ENCODE peak calls at places on chromosomes 6 and 20, in four cellular contexts. U is SK-N-SH, W is K562, S is GM12878. T is an unnamed sample.

GRCh38 chr20:24665196-24665595 is 195.8 kb downstream of the SYNDIG1 start:
- DNase-seq in S (no peak), W (no peak), U (no peak), T (no peak)

GRCh38 chr6:112979830-112980229 is 632.7 kb downstream of the RFPL4B start:
- DNase-seq in U (peak), W (no peak), S (no peak), T (no peak)

GRCh38 chr20:24980321-24981053 is 12.1 kb downstream of the APMAP start:
- DNase-seq in S (no peak), W (no peak), U (no peak), T (no peak)

GRCh38 chr6:170423814-170424633 is 117.5 kb downstream of the FAM120B start:
- DNase-seq in W (no peak), S (no peak), U (no peak), T (no peak)

GRCh38 chr20:58084966-58085365 is 143.5 kb downstream of the ANKRD60 start:
- DNase-seq in S (no peak), U (no peak), W (no peak), T (no peak)

GRCh38 chr20:47502271-47502730 is 614 bp downstream of the NCOA3 start:
- DNase-seq in S (no peak), W (peak), U (no peak), T (peak)

GRCh38 chr6:160227769-160228161 is 30.9 kb downstream of the SLC22A2 start:
- DNase-seq in S (no peak), U (no peak), W (no peak), T (no peak)

GRCh38 chr6:25122001-25122400 is 157.2 kb upstream of the CARMIL1 start:
- DNase-seq in S (no peak), U (peak), W (no peak), T (no peak)

GRCh38 chr6:99330159-99330558 is 19.3 kb downstream of the FAXC start:
- DNase-seq in U (peak), W (peak), S (peak), T (peak)

GRCh38 chr6:2376429-2377355 is 131.3 kb upstream of the GMDS start:
- DNase-seq in U (no peak), S (no peak), W (no peak), T (no peak)

GRCh38 chr6:76043690-76044089 is 28.8 kb downstream of the IMPG1 start:
- DNase-seq in S (no peak), U (no peak), W (no peak), T (no peak)

GRCh38 chr6:140988780-140989179 is 1143.9 kb upstream of the GJE1 start:
- DNase-seq in U (no peak), W (no peak), S (no peak), T (no peak)

GRCh38 chr6:3200682-3201081 is 26.8 kb downstream of the TUBB2B start:
- DNase-seq in S (no peak), W (no peak), U (no peak), T (no peak)

GRCh38 chr20:7180261-7181045 is 413.0 kb downstream of the BMP2 start:
- DNase-seq in U (no peak), W (no peak), S (no peak), T (no peak)

GRCh38 chr6:29200767-29201662 is 30.3 kb downstream of the OR2J2 start:
- DNase-seq in W (no peak), U (no peak), S (no peak), T (no peak)

GRCh38 chr6:113683968-113684367 is 173.2 kb upstream of the MARCKS start:
- DNase-seq in U (no peak), S (no peak), W (no peak), T (no peak)

GRCh38 chr20:47701612-47702011 is 83.7 kb downstream of the SULF2 start:
- DNase-seq in U (no peak), W (no peak), S (no peak), T (no peak)

GRCh38 chr6:41770381-41771057 is 9.2 kb downstream of the FRS3 start:
- DNase-seq in W (no peak), U (no peak), S (no peak), T (no peak)

GRCh38 chr6:37517411-37517812 is 17.7 kb upstream of the CCDC167 start:
- DNase-seq in W (no peak), S (no peak), U (no peak), T (no peak)

GRCh38 chr6:30213654-30213998 is 420 bp upstream of the TRIM26 start:
- DNase-seq in S (no peak), W (no peak), U (no peak), T (no peak)

GRCh38 chr6:128569737-128570438 is 49.5 kb upstream of the PTPRK start:
- DNase-seq in S (no peak), W (no peak), U (no peak), T (no peak)

GRCh38 chr6:2783188-2783957 is 18.2 kb downstream of the WRNIP1 start:
- DNase-seq in W (peak), S (no peak), U (no peak), T (peak)

GRCh38 chr6:45574885-45575284 is 197.2 kb upstream of the SUPT3H start:
- DNase-seq in U (no peak), S (no peak), W (no peak), T (no peak)

GRCh38 chr6:104887350-104887749 is 27.6 kb upstream of the HACE1 start:
- DNase-seq in U (no peak), S (no peak), W (peak), T (no peak)

GRCh38 chr6:30781697-30782424 is 37.5 kb upstream of the IER3 start:
- DNase-seq in U (peak), W (peak), S (peak), T (no peak)

GRCh38 chr20:45367126-45367525 is 4.2 kb downstream of the SYS1 start:
- DNase-seq in S (no peak), W (no peak), U (no peak), T (no peak)

GRCh38 chr6:136137008-136137689 is 113.0 kb downstream of the MTFR2 start:
- DNase-seq in W (no peak), S (no peak), U (no peak), T (no peak)

DNA sequence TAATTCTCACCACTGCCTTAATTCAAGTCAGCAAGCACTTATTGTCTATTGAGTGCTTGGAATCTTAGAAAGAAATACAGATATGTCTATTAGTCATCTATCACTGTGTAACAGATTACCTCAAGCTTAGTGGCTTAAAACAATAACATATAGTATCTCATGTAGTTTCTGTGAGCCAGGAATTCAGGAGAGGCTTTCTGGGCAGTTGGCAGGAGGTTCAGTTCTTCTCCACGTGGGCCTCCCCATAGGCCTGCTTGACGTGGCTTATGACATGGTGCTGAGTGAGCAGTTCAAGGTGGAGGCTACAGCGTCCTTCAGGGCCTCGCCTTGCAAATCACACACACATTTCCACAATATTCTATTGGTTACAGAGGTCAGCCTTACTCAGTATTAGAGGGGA is 69.7 kb downstream of the DTD1 start:
- DNase-seq in S (no peak), W (no peak), U (no peak), T (no peak)
- TF ChIP-seq USF1 in S (no peak), W (no peak), U (no peak), T (no peak)

DNA sequence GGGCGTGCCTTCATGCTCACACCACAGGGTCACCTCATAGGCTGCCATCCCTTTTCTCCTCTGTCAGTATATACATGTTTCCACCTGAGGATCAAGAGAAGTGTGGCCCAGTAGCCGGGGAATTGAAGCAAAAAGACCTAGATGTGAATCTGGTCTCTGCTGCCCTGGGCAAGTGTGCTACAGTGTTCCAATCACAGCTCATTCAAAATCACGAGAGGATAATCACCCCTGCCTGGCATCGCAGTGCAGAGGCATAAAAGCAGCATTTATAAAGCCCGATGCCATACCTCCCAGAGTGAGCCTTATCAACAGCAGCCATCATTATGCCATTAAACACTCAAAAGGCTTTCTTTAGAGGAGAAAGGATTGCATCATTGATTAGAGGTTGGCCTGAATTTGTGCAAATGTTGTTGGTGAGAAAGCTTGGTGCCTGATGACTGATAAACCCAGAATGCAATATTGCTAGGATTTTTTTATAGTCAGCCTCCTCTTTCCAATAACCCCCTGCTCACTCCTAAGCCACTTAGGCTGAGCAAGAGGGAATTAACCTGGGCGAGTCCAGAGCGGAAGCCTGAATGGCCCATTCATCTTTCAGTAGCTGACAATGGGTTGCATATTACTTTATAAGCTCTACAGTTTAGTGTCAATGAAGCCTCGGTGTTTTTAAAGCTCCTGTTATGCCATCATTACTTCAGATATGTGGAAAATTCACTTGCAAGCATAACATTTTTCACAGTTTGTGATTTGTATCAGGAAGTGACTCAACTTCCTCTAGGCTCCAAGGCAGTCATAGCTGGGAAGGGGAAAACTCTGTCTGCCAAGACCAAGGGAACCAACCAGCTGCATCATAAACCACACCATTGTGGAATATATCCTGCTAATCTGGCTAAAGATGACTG is 92.5 kb upstream of the NXT1 start:
- DNase-seq in W (no peak), U (peak), S (no peak), T (no peak)
- TF ChIP-seq USF1 in W (no peak), U (no peak), S (no peak), T (no peak)

GRCh38 chr20:52402514-52402913 is 210.9 kb upstream of the ZFP64 start:
- DNase-seq in W (no peak), S (no peak), U (no peak), T (no peak)
- TF ChIP-seq USF1 in W (no peak), S (no peak), U (no peak), T (no peak)

GRCh38 chr6:47420394-47421371 is 56.9 kb upstream of the CD2AP start:
- DNase-seq in S (no peak), U (no peak), W (peak), T (no peak)
- TF ChIP-seq USF1 in S (no peak), U (no peak), W (no peak), T (no peak)

GRCh38 chr6:34589633-34590139 is 33.6 kb upstream of the SPDEF start:
- DNase-seq in U (no peak), W (no peak), S (no peak), T (no peak)

GRCh38 chr6:34589140-34589539 is 33.0 kb upstream of the SPDEF start:
- DNase-seq in U (no peak), W (no peak), S (no peak), T (no peak)

GRCh38 chr6:34587325-34587724 is 31.2 kb upstream of the SPDEF start:
- DNase-seq in S (no peak), W (no peak), U (no peak), T (no peak)

GRCh38 chr6:34586327-34587040 is 30.4 kb upstream of the SPDEF start:
- DNase-seq in S (no peak), U (no peak), W (no peak), T (no peak)

DNA sequence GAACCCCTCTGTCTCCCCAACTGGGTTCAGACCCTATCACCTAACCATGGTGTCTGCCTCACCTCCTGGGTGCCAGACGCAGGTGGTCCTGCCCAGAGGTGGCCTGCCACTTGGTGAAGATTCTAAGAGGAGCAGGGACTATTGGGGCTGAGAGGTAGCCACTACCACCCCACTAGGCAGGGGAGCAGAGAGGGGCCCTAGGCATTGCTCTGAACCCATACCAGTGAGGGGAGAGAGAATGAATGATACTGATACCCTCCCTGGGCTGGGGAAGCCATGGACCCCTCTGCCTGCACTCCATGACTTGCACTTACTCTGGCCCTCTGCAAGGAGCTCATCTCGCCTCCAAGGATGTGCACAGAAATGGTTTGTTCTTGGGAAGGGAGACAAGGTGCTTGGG is 31.7 kb upstream of the SPDEF start:
- DNase-seq in U (no peak), W (no peak), S (no peak), T (no peak)
- TF ChIP-seq USF1 in U (no peak), W (no peak), S (no peak), T (no peak)

GRCh38 chr6:33995046-33995872 is 150.6 kb downstream of the GRM4 start:
- DNase-seq in S (no peak), U (no peak), W (no peak), T (no peak)
- TF ChIP-seq USF1 in S (no peak), U (no peak), W (no peak), T (no peak)

GRCh38 chr6:84546427-84546914 is 217.9 kb downstream of the TBX18 start:
- DNase-seq in W (no peak), U (peak), S (peak), T (no peak)

GRCh38 chr6:84549912-84550311 is 214.5 kb downstream of the TBX18 start:
- DNase-seq in U (peak), W (no peak), S (no peak), T (peak)

GRCh38 chr6:84551797-84552196 is 212.6 kb downstream of the TBX18 start:
- DNase-seq in S (no peak), W (no peak), U (no peak), T (no peak)

GRCh38 chr6:84547341-84547794 is 217.0 kb downstream of the TBX18 start:
- DNase-seq in W (peak), S (peak), U (no peak), T (no peak)
- TF ChIP-seq USF1 in W (no peak), S (no peak), U (no peak), T (no peak)

DNA sequence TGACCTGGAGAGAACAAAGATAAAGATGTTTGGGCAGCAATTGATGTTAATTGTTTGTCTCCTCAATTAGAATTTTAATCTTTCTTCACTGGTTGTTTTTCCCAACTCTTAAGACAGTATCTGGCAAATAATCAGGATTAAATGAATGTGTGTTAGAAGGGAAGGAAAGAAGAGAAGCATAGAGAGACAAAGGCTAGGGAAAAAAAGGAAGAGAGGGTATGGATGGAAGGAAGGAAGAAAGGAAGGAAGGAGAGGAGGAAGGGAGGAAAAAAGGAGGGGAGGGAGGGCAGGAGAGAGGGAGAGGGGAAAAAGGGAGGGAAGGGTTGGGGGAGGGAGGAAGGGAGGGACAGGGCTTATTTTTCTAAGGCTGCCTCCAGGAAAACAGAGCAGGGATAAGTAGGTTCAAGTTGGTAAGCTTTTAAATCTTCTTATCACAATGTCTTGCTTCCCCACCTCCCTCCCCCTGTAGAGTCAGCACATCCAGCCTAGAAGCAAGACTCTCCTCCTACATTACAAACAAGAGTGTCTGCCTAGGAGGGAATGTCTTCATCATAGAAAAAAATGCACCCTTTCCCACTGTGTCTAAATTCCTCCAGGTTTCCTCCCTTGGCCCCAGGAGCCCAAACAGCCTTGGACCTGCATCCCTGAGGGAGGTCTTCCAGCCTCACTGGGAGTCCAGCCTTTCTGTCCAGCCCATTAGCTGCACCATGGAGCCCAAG is 447.8 kb upstream of the JARID2 start:
- DNase-seq in U (no peak), W (no peak), S (no peak), T (no peak)
- TF ChIP-seq USF1 in U (no peak), W (no peak), S (no peak), T (no peak)

GRCh38 chr20:32532246-32532645 is 52.9 kb downstream of the NOL4L start:
- DNase-seq in U (no peak), W (no peak), S (no peak), T (no peak)

GRCh38 chr20:32535316-32535952 is 49.7 kb downstream of the NOL4L start:
- DNase-seq in W (no peak), S (no peak), U (no peak), T (no peak)

GRCh38 chr20:32535953-32536823 is 48.9 kb downstream of the NOL4L start:
- DNase-seq in U (peak), S (no peak), W (peak), T (peak)

GRCh38 chr20:32536861-32537656 is 48.1 kb downstream of the NOL4L start:
- DNase-seq in U (peak), S (no peak), W (peak), T (peak)

GRCh38 chr20:32534661-32535240 is 50.4 kb downstream of the NOL4L start:
- DNase-seq in S (no peak), W (no peak), U (no peak), T (peak)
- TF ChIP-seq USF1 in S (no peak), W (no peak), U (no peak), T (no peak)

DNA sequence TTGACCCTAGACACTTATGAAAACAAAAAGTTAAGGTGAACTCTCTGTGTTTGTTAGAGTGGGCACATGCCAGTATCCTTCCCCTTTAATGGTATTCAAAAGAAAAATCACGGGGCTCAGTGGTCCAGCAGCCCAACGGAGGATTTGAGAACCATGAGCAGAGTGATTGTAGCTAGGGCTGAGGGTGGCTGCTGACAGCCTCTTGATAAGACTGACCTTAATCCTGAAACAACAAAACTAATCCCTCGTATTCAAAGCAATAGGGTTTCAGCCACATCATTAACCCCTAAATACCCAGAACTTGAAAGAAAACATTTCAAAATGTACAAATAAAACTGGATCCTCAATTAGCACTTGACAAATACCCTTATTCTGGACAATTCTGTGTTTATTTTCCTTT is 95.1 kb downstream of the SNAP25 start:
- DNase-seq in S (no peak), U (no peak), W (no peak), T (no peak)
- TF ChIP-seq USF1 in S (no peak), U (no peak), W (no peak), T (no peak)

T was measured in WTC11.